ENCODE peak calls at places on chromosome 2, in four cellular contexts. One of them, this sample, is unnamed.

GRCh38 chr2:74744731-74745505 is 89.0 kb upstream of the HK2 start:
- DNase-seq in IMR-90: no peak
- DNase-seq in GM12878: no peak
- DNase-seq in endothelial cell of umbilical vein: no peak
- DNase-seq in this sample: no peak

GRCh38 chr2:45681675-45682074 is 30.2 kb downstream of the PRKCE start:
- DNase-seq in GM12878: no peak
- DNase-seq in endothelial cell of umbilical vein: peak; percentile 85
- DNase-seq in IMR-90: peak; percentile 88
- DNase-seq in this sample: no peak

GRCh38 chr2:156397229-156397628 is 39.0 kb upstream of the GPD2 start:
- DNase-seq in GM12878: no peak
- DNase-seq in endothelial cell of umbilical vein: no peak
- DNase-seq in IMR-90: no peak
- DNase-seq in this sample: no peak

GRCh38 chr2:42048318-42049251 is 764 bp downstream of the PKDCC start:
- DNase-seq in endothelial cell of umbilical vein: peak; percentile 27
- DNase-seq in GM12878: no peak
- DNase-seq in IMR-90: peak; percentile 45
- DNase-seq in this sample: no peak

GRCh38 chr2:230968921-230969672 is 26.8 kb upstream of the SPATA3 start:
- DNase-seq in IMR-90: no peak
- DNase-seq in GM12878: no peak
- DNase-seq in endothelial cell of umbilical vein: no peak
- DNase-seq in this sample: no peak

GRCh38 chr2:143029141-143029540 is 100.1 kb upstream of the ARHGAP15 start:
- DNase-seq in IMR-90: peak; percentile 77
- DNase-seq in GM12878: no peak
- DNase-seq in endothelial cell of umbilical vein: no peak
- DNase-seq in this sample: no peak

GRCh38 chr2:172467382-172467781 is 40.0 kb downstream of the ITGA6 start:
- DNase-seq in IMR-90: no peak
- DNase-seq in endothelial cell of umbilical vein: no peak
- DNase-seq in GM12878: no peak
- DNase-seq in this sample: peak; percentile 34

GRCh38 chr2:160033732-160034392 is 28.6 kb downstream of the PLA2R1 start:
- DNase-seq in endothelial cell of umbilical vein: peak; percentile 87
- DNase-seq in GM12878: no peak
- DNase-seq in IMR-90: peak; percentile 20
- DNase-seq in this sample: no peak

GRCh38 chr2:182504903-182505302 is 78.1 kb upstream of the PDE1A start:
- DNase-seq in GM12878: no peak
- DNase-seq in IMR-90: peak; percentile 91
- DNase-seq in endothelial cell of umbilical vein: no peak
- DNase-seq in this sample: no peak

GRCh38 chr2:30334738-30335426 is 103.5 kb downstream of the LBH start:
- DNase-seq in GM12878: peak; percentile 40
- DNase-seq in endothelial cell of umbilical vein: no peak
- DNase-seq in IMR-90: no peak
- DNase-seq in this sample: no peak

GRCh38 chr2:18272148-18272494 is 288.3 kb downstream of the RDH14 start:
- DNase-seq in GM12878: no peak
- DNase-seq in IMR-90: no peak
- DNase-seq in endothelial cell of umbilical vein: no peak
- DNase-seq in this sample: no peak
- TF ChIP-seq FOS in GM12878: no peak
- TF ChIP-seq FOS in IMR-90: no peak
- TF ChIP-seq FOS in endothelial cell of umbilical vein: no peak
- TF ChIP-seq FOS in this sample: no peak

GRCh38 chr2:177332992-177333388 is 59.6 kb upstream of the AGPS start:
- DNase-seq in endothelial cell of umbilical vein: no peak
- DNase-seq in IMR-90: no peak
- DNase-seq in GM12878: no peak
- DNase-seq in this sample: no peak

GRCh38 chr2:177334940-177335543 is 57.5 kb upstream of the AGPS start:
- DNase-seq in GM12878: no peak
- DNase-seq in IMR-90: peak; percentile 40
- DNase-seq in endothelial cell of umbilical vein: peak; percentile 57
- DNase-seq in this sample: peak; percentile 79

GRCh38 chr2:177331446-177331997 is 61.1 kb upstream of the AGPS start:
- DNase-seq in IMR-90: no peak
- DNase-seq in GM12878: no peak
- DNase-seq in endothelial cell of umbilical vein: no peak
- DNase-seq in this sample: no peak

GRCh38 chr2:177329035-177329434 is 63.5 kb upstream of the AGPS start:
- DNase-seq in endothelial cell of umbilical vein: no peak
- DNase-seq in IMR-90: no peak
- DNase-seq in GM12878: no peak
- DNase-seq in this sample: no peak

DNA sequence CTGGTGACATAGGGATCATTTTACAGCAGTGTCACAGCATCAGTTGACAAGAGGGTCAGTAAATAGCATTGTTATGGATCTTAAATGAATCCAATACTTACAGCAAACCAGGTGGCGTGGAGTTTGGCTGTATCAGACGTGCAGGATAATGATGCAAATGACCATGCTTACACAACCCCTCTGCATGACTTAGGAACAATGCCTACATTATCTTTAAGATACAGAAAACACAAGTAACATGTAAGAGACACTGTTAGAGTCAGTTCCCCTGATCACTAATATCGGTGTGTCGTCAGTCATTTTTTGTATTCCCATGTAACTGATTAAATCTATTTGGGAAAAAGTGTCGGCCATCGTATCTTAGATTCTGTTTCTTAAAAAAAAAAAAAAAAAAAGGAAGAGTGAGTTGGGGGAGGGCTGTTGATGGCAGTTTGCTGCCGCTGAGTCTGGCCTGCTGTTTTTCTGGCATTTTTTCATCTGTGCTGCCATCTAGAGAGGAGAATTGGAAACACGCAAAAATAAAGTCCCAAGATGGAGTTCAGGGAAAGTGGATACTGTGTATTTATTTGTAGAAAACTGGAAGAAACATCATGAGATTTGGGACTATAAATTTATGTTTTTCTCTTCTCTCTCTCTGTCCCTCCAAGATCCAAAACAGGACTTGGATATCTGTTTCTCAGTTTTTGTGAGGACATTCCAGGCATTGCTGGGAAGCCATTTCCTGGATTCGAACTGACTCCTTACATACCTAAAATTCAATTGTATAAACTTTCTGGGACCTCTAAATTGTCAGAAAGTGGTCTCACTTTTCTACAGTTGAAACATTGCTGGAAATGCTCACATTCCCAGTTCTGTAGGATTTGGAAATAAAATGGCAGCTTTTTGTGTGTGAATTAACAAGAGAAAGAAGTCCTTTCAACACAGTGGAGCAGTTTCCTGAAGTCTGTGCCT is 60.3 kb upstream of the AGPS start:
- DNase-seq in GM12878: peak; percentile 45
- DNase-seq in IMR-90: peak; percentile 83
- DNase-seq in endothelial cell of umbilical vein: peak; percentile 87
- DNase-seq in this sample: peak; percentile 84
- TF ChIP-seq FOS in GM12878: no peak
- TF ChIP-seq FOS in IMR-90: no peak
- TF ChIP-seq FOS in endothelial cell of umbilical vein: no peak
- TF ChIP-seq FOS in this sample: no peak

GRCh38 chr2:127106457-127106997 is 427 bp downstream of the BIN1 start:
- DNase-seq in GM12878: no peak
- DNase-seq in endothelial cell of umbilical vein: no peak
- DNase-seq in IMR-90: peak; percentile 10
- DNase-seq in this sample: no peak
- TF ChIP-seq FOS in GM12878: no peak
- TF ChIP-seq FOS in endothelial cell of umbilical vein: no peak
- TF ChIP-seq FOS in IMR-90: no peak
- TF ChIP-seq FOS in this sample: no peak

DNA sequence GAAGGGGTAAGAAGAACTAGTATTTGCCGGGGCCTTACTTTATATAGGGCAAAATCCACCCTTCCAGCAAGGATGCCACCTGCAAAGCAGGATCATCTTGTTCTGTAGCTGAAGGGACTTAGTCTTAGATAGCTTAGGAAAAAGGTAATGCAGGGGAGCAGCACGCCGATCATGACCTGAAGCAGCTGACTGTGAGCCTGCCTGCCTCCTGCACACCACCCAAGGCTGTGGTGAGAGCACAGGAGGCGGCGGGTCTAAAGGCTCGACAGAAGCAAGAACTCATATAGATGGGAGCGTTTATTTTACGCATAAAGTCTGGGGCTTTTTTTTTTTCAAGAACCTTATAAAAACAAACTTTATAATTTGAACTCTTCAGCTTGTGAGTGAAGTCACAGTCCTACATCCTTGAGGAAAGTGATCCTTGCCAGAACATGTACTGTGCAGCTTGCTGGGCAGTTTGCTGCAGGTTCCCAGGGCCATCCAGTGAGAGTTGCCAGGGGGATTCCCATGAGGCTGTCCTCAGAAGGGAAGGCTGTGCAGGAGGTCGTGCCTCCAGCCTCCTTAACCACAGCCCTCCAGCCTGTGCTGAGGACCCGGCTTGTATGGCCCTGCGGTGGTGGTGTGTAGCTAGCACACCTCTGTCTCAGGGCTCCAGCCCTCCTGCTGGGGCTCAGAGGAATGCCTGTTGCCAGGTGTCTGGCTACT is 92.1 kb downstream of the RNF144A start:
- DNase-seq in IMR-90: no peak
- DNase-seq in GM12878: no peak
- DNase-seq in endothelial cell of umbilical vein: no peak
- DNase-seq in this sample: no peak
- TF ChIP-seq FOS in IMR-90: no peak
- TF ChIP-seq FOS in GM12878: no peak
- TF ChIP-seq FOS in endothelial cell of umbilical vein: no peak
- TF ChIP-seq FOS in this sample: no peak

GRCh38 chr2:111632661-111633060 is 251.3 kb downstream of the ANAPC1 start:
- DNase-seq in endothelial cell of umbilical vein: no peak
- DNase-seq in GM12878: no peak
- DNase-seq in IMR-90: peak; percentile 71
- DNase-seq in this sample: no peak
- TF ChIP-seq FOS in endothelial cell of umbilical vein: no peak
- TF ChIP-seq FOS in GM12878: no peak
- TF ChIP-seq FOS in IMR-90: no peak
- TF ChIP-seq FOS in this sample: no peak

GRCh38 chr2:199607914-199608313 is 150.2 kb upstream of the SATB2 start:
- DNase-seq in endothelial cell of umbilical vein: no peak
- DNase-seq in IMR-90: no peak
- DNase-seq in GM12878: no peak
- DNase-seq in this sample: no peak

GRCh38 chr2:199603748-199604291 is 146.1 kb upstream of the SATB2 start:
- DNase-seq in endothelial cell of umbilical vein: no peak
- DNase-seq in IMR-90: no peak
- DNase-seq in GM12878: no peak
- DNase-seq in this sample: no peak

GRCh38 chr2:199606193-199606780 is 148.5 kb upstream of the SATB2 start:
- DNase-seq in IMR-90: no peak
- DNase-seq in endothelial cell of umbilical vein: no peak
- DNase-seq in GM12878: no peak
- DNase-seq in this sample: no peak

GRCh38 chr2:199602896-199603482 is 145.2 kb upstream of the SATB2 start:
- DNase-seq in endothelial cell of umbilical vein: no peak
- DNase-seq in IMR-90: no peak
- DNase-seq in GM12878: no peak
- DNase-seq in this sample: no peak

DNA sequence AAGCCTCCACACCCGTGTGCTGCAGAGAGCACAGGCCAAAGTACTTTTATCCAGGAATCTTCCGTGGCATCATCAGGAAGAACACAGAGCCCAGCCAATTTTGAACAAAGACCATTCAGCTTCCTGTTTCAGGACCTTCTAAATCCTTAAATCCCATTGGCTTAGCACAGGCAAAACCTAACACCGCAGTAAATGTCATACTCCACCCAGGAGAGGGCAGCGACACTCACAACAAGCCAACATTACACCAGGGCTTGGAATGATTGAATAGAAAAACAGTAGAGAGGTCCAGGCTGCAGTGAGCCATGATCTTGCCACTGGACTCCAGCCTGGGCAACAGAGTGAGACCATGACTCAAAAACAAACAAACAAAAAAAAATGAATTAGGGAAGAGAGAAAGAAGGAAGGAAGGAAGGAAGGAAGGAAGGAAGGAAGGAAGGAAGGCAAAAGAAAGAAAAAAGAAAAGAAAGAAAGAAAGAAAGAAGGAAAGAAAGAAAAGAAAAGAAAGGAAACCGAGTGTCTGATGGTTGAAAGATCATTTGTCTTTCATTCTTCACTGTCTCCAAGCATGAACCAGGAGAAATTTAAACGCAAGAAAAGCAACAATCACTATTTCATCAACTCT is 144.6 kb upstream of the SATB2 start:
- DNase-seq in GM12878: no peak
- DNase-seq in endothelial cell of umbilical vein: no peak
- DNase-seq in IMR-90: no peak
- DNase-seq in this sample: peak; percentile 12
- TF ChIP-seq FOS in GM12878: no peak
- TF ChIP-seq FOS in endothelial cell of umbilical vein: no peak
- TF ChIP-seq FOS in IMR-90: no peak
- TF ChIP-seq FOS in this sample: no peak

DNA sequence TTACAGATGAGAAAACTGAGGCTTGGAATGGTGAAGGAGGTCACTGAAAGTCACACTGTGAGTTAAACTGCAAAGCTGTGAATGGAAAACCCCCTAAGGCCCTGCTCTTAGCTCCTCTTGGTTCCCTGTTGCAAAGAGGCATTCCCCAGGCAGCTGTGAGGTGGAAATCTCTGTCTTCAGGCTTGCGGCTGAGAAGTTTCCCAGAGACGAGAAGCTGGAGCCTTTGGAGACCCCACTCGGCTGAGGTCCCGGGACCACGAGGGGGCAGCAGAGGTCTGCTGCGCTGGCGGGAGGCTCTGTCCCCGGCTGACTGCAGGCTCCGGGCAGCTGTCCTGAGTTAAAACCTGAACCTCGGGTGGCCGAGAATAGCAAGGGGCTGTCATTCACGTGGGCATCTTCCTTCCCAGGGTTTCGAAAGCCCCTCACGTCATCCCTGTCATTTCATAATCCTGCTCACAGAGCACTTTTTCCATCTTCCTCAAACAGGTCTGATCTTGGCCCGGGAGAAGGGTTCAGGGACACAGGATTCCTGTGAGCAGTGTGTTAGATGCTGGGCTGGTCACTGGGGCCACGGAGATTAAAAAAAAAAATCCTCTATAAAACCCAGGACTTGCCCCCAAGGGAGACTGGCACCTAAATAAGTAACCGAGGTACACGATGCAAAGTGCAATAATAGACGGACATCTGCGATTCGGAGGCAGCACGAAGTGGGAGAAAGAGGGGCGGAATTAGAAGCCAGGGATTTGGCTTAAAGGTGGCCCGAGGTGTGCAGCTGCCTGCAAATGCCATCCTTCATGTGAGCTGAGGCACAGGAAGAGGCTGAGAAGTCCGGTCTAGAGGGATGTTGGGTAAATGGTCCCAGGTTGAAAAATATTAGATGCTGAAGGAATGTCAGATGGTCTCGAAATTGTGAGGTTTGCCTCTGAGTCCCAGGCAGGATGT is 24.6 kb upstream of the ATOH8 start:
- DNase-seq in endothelial cell of umbilical vein: peak; percentile 76
- DNase-seq in GM12878: no peak
- DNase-seq in IMR-90: peak; percentile 72
- DNase-seq in this sample: peak; percentile 89
- TF ChIP-seq FOS in endothelial cell of umbilical vein: no peak
- TF ChIP-seq FOS in GM12878: no peak
- TF ChIP-seq FOS in IMR-90: no peak
- TF ChIP-seq FOS in this sample: no peak

This sample was measured in K562.